ENCODE peak calls at places on chromosomes 2 and 18, in eight cellular contexts. R is COLO829; J is GM10248; U is HCT116; S is H1; F is left cardiac atrium; D is stimulated activated CD4-positive, alpha-beta T cell treated with anti-CD3 and anti-CD28 coated beads, Interleukin-4, amount 100 ng/mL, for 48 hours; V is effector CD8-positive, alpha-beta T cell. O is an unnamed sample.

GRCh38 chr2:75896779-75897366 is 186.2 kb upstream of the GCFC2 start:
- DNase-seq in F (no peak), D (no peak), V (no peak), U (no peak), J (peak), S (peak), R (peak), O (peak)

GRCh38 chr2:110770696-110771425 is 38.5 kb downstream of the ACOXL start:
- DNase-seq in V (no peak), U (no peak), J (no peak), F (peak), D (no peak), R (peak), S (no peak), O (peak)

GRCh38 chr2:96164459-96165184 is 19.4 kb upstream of the DUSP2 start:
- DNase-seq in J (peak), D (peak), V (peak), S (no peak), U (no peak), F (no peak), R (peak), O (no peak)

GRCh38 chr18:79685971-79686370 is 6.4 kb downstream of the CTDP1 start:
- DNase-seq in F (no peak), S (no peak), J (no peak), V (no peak), D (no peak), U (no peak), R (no peak), O (no peak)

GRCh38 chr18:6728809-6729246 is 688 bp upstream of the ARHGAP28 start:
- DNase-seq in U (no peak), J (no peak), D (no peak), R (no peak), V (no peak), F (no peak), S (no peak), O (peak)

GRCh38 chr18:48886520-48887293 is 64.1 kb downstream of the SMAD7 start:
- DNase-seq in R (no peak), J (no peak), U (no peak), S (no peak), D (no peak), F (peak), V (no peak), O (no peak)

GRCh38 chr18:55582325-55582724 is 5.7 kb downstream of the TCF4 start:
- DNase-seq in J (no peak), F (no peak), S (peak), U (no peak), D (no peak), R (no peak), V (no peak), O (peak)

GRCh38 chr18:13313006-13313661 is 94.6 kb downstream of the LDLRAD4 start:
- DNase-seq in D (no peak), V (no peak), J (no peak), R (no peak), U (no peak), S (no peak), F (no peak), O (no peak)

GRCh38 chr18:11121426-11121825 is 27.9 kb downstream of the PIEZO2 start:
- DNase-seq in D (no peak), U (no peak), F (no peak), V (no peak), S (no peak), J (no peak), R (no peak), O (no peak)

GRCh38 chr2:160742679-160743078 is 249.1 kb upstream of the RBMS1 start:
- DNase-seq in J (no peak), U (no peak), S (no peak), R (no peak), V (no peak), D (no peak), F (peak), O (no peak)

GRCh38 chr2:33588246-33588645 is 10.9 kb downstream of the FAM98A start:
- DNase-seq in S (no peak), U (no peak), J (no peak), R (no peak), F (no peak), D (no peak), V (no peak), O (no peak)

GRCh38 chr2:29700560-29700959 is 220.8 kb downstream of the ALK start:
- DNase-seq in S (no peak), F (no peak), D (no peak), R (peak), U (no peak), J (no peak), V (no peak), O (no peak)

GRCh38 chr2:219274392-219274921 is 4.7 kb upstream of the DNAJB2 start:
- DNase-seq in S (no peak), J (no peak), D (no peak), V (no peak), R (no peak), F (no peak), U (peak), O (peak)

GRCh38 chr2:227464356-227464755 is 7.6 kb upstream of the AGFG1 start:
- DNase-seq in D (no peak), U (no peak), J (no peak), V (no peak), F (no peak), S (no peak), R (no peak), O (no peak)

GRCh38 chr2:36858551-36859365 is 107.6 kb downstream of the STRN start:
- DNase-seq in R (no peak), U (no peak), J (no peak), S (no peak), F (no peak), V (no peak), D (no peak), O (no peak)

GRCh38 chr2:134758632-134759031 is 39.8 kb upstream of the TMEM163 start:
- DNase-seq in S (no peak), J (no peak), U (no peak), R (no peak), F (no peak), D (no peak), V (no peak), O (no peak)

GRCh38 chr18:79792096-79792987 is 5.4 kb upstream of the KCNG2 start:
- DNase-seq in F (no peak), U (no peak), J (no peak), D (no peak), S (no peak), V (no peak), R (no peak), O (no peak)

GRCh38 chr2:70073493-70073892 is 13.8 kb upstream of the PCBP1 start:
- DNase-seq in D (no peak), F (no peak), V (no peak), R (no peak), J (no peak), U (no peak), S (no peak), O (no peak)

GRCh38 chr18:8373486-8373885 is 235.8 kb upstream of the RAB12 start:
- DNase-seq in J (no peak), S (no peak), F (no peak), R (no peak), D (no peak), V (no peak), U (no peak), O (no peak)

GRCh38 chr2:43300781-43301586 is 74.6 kb upstream of the ZFP36L2 start:
- DNase-seq in V (no peak), D (no peak), J (no peak), R (no peak), U (no peak), F (no peak), S (no peak), O (peak)

GRCh38 chr18:49135871-49136270 is 185.1 kb upstream of the SMAD7 start:
- DNase-seq in U (no peak), J (no peak), S (no peak), F (no peak), V (no peak), R (peak), D (no peak), O (peak)

GRCh38 chr2:200814276-200814815 is 2.6 kb downstream of the BZW1 start:
- DNase-seq in D (peak), R (no peak), S (no peak), F (no peak), U (no peak), V (no peak), J (no peak), O (no peak)

GRCh38 chr18:50182516-50182915 is 12.4 kb downstream of the MYO5B start:
- DNase-seq in S (no peak), J (no peak), V (no peak), R (no peak), U (no peak), F (no peak), D (no peak), O (peak)

GRCh38 chr2:219297766-219298456 is 11.3 kb downstream of the PTPRN start:
- DNase-seq in S (no peak), D (no peak), J (no peak), V (no peak), R (no peak), U (no peak), F (no peak), O (no peak)

GRCh38 chr2:193776988-193777387 is 1582.3 kb upstream of the TMEFF2 start:
- DNase-seq in V (no peak), F (no peak), R (no peak), S (no peak), J (no peak), D (no peak), U (peak), O (peak)

GRCh38 chr2:210072922-210073509 is 70.6 kb downstream of the RPE start:
- DNase-seq in V (no peak), S (no peak), R (peak), U (peak), F (no peak), D (no peak), J (peak), O (peak)

GRCh38 chr2:217223222-217223930 is 363.5 kb upstream of the TNP1 start:
- DNase-seq in F (peak), V (no peak), R (peak), U (no peak), S (no peak), D (peak), J (peak), O (no peak)

GRCh38 chr2:46818141-46818552 is 97.5 kb downstream of the MCFD2 start:
- DNase-seq in S (no peak), V (no peak), U (no peak), R (no peak), D (no peak), J (no peak), F (peak), O (no peak)

GRCh38 chr18:2538236-2538635 is 33.1 kb downstream of the METTL4 start:
- DNase-seq in U (no peak), S (no peak), D (no peak), J (no peak), V (no peak), F (no peak), R (peak), O (peak)

GRCh38 chr2:77081597-77081996 is 440.6 kb downstream of the LRRTM4 start:
- DNase-seq in U (no peak), S (no peak), F (no peak), D (no peak), R (no peak), J (no peak), V (no peak), O (no peak)

GRCh38 chr2:201196003-201196402 is 13.1 kb downstream of the CASP10 start:
- DNase-seq in V (no peak), U (no peak), F (no peak), J (no peak), R (no peak), D (no peak), S (no peak), O (no peak)

GRCh38 chr2:28231110-28231621 is 161.5 kb upstream of the FOSL2 start:
- DNase-seq in S (no peak), V (no peak), R (no peak), F (no peak), J (no peak), U (no peak), D (no peak), O (no peak)

GRCh38 chr18:34647251-34647650 is 62.8 kb upstream of the DTNA start:
- DNase-seq in S (no peak), V (no peak), D (no peak), J (no peak), F (no peak), U (peak), R (no peak), O (peak)

GRCh38 chr18:70643812-70644211 is 355.0 kb downstream of the SOCS6 start:
- DNase-seq in F (no peak), U (no peak), D (no peak), R (no peak), S (no peak), V (no peak), J (no peak), O (no peak)

O was measured in NCI-H69.